ENCODE peak calls at places on chromosomes 12 and 14, in six cellular contexts. W is mucosa of descending colon; Y is COLO829; T is activated CD4-positive, CD25-positive, alpha-beta regulatory T cell treated with anti-CD3 and anti-CD28 coated beads, Interleukin-2, amount 50 U/mL, for 72 hours; H is AG20443; C is fibroblast of lung. Q is an unnamed sample.

GRCh38 chr14:89121961-89122675 is 294.9 kb downstream of the FOXN3 start:
- DNase-seq in C (no peak), W (no peak), H (no peak), T (no peak), Y (no peak), Q (no peak)

GRCh38 chr14:98130691-98131090 is 1141.3 kb downstream of the BCL11B start:
- DNase-seq in Y (no peak), C (peak; percentile 56), T (no peak), W (no peak), H (no peak), Q (no peak)

GRCh38 chr14:65223636-65224035 is 121.3 kb upstream of the MAX start:
- DNase-seq in Y (no peak), C (no peak), H (no peak), T (no peak), W (no peak), Q (no peak)

GRCh38 chr14:49957089-49957852 is 64.4 kb downstream of the ARF6 start:
- DNase-seq in W (no peak), H (no peak), Y (no peak), T (no peak), C (no peak), Q (no peak)

GRCh38 chr12:131606218-131606899 is 104.5 kb upstream of the SFSWAP start:
- DNase-seq in T (no peak), Y (no peak), H (no peak), W (no peak), C (no peak), Q (no peak)

GRCh38 chr12:67006612-67007011 is 262.5 kb upstream of the CAND1 start:
- DNase-seq in T (no peak), C (no peak), H (no peak), Y (peak; percentile 10), W (no peak), Q (no peak)

GRCh38 chr14:55117816-55118441 is 11.1 kb upstream of the LGALS3 start:
- DNase-seq in H (no peak), C (peak; percentile 49), Y (no peak), W (no peak), T (no peak), Q (no peak)

GRCh38 chr12:22467190-22467589 is 77.2 kb downstream of the C2CD5 start:
- DNase-seq in W (no peak), C (peak; percentile 73), T (no peak), Y (no peak), H (peak; percentile 13), Q (peak; percentile 90)

GRCh38 chr14:80926706-80927384 is 14.7 kb downstream of the CEP128 start:
- DNase-seq in C (peak; percentile 66), W (no peak), H (peak; percentile 51), Y (no peak), T (no peak), Q (peak; percentile 66)

GRCh38 chr14:91264151-91265150 is 19.9 kb upstream of the GPR68 start:
- DNase-seq in C (no peak), H (peak; percentile 64), T (peak; percentile 51), Y (no peak), W (no peak), Q (no peak)

GRCh38 chr14:64625363-64626232 is 75.8 kb downstream of the PPP1R36 start:
- DNase-seq in W (peak; percentile 61), Y (no peak), C (no peak), H (no peak), T (no peak), Q (no peak)

GRCh38 chr12:77042834-77043233 is 22.5 kb downstream of the E2F7 start:
- DNase-seq in C (no peak), W (no peak), Y (no peak), H (no peak), T (no peak), Q (no peak)

GRCh38 chr14:84323963-84324362 is 1206.0 kb upstream of the FLRT2 start:
- DNase-seq in H (no peak), Y (no peak), T (no peak), C (peak; percentile 19), W (no peak), Q (no peak)

GRCh38 chr12:24845615-24846014 is 103.3 kb downstream of the BCAT1 start:
- DNase-seq in W (no peak), Y (no peak), C (no peak), H (no peak), T (no peak), Q (peak; percentile 21)

GRCh38 chr14:50530794-50531193 is 1.6 kb downstream of the MAP4K5 start:
- DNase-seq in C (peak; percentile 23), T (no peak), W (no peak), Y (no peak), H (no peak), Q (no peak)

GRCh38 chr14:56809262-56810215 is 740 bp downstream of the OTX2 start:
- DNase-seq in Y (no peak), T (no peak), W (no peak), C (no peak), H (no peak), Q (no peak)

GRCh38 chr12:43309845-43310405 is 242.1 kb downstream of the ADAMTS20 start:
- DNase-seq in Y (no peak), H (peak; percentile 16), W (no peak), T (no peak), C (peak; percentile 96), Q (peak; percentile 92)

GRCh38 chr14:83463500-83464098 is 1929.9 kb upstream of the SEL1L start:
- DNase-seq in H (peak; percentile 59), C (peak; percentile 3), W (no peak), Y (peak; percentile 50), T (no peak), Q (no peak)

GRCh38 chr14:99252940-99253868 is 18.8 kb downstream of the BCL11B start:
- DNase-seq in H (no peak), W (no peak), T (peak; percentile 60), C (no peak), Y (no peak), Q (no peak)

GRCh38 chr12:1826401-1826800 is 6.0 kb downstream of the LRTM2 start:
- DNase-seq in H (no peak), T (no peak), Y (no peak), C (no peak), W (no peak), Q (no peak)

GRCh38 chr14:55339770-55340169 is 68.5 kb downstream of the FBXO34 start:
- DNase-seq in W (no peak), H (no peak), Y (no peak), C (peak; percentile 23), T (no peak), Q (no peak)

GRCh38 chr14:59918824-59919581 is 941 bp upstream of the LRRC9 start:
- DNase-seq in Y (peak; percentile 47), W (no peak), T (no peak), C (peak; percentile 45), H (peak; percentile 51), Q (no peak)

GRCh38 chr12:130253866-130254265 is 83.8 kb upstream of the PIWIL1 start:
- DNase-seq in C (no peak), T (no peak), W (no peak), H (no peak), Y (no peak), Q (no peak)

GRCh38 chr14:41604793-41605534 is 1.7 kb upstream of the LRFN5 start:
- DNase-seq in W (peak; percentile 50), Y (no peak), T (no peak), H (peak; percentile 66), C (peak; percentile 89), Q (peak; percentile 52)

GRCh38 chr12:100675432-100675831 is 101.9 kb downstream of the GAS2L3 start:
- DNase-seq in Y (no peak), H (no peak), T (no peak), W (no peak), C (peak; percentile 45), Q (peak; percentile 42)

GRCh38 chr12:8154526-8154925 is 2.3 kb upstream of the ZNF705A start:
- DNase-seq in W (no peak), H (no peak), Y (no peak), C (peak; percentile 6), T (no peak), Q (no peak)

GRCh38 chr12:30010071-30011052 is 226.6 kb upstream of the TMTC1 start:
- DNase-seq in C (peak; percentile 88), T (no peak), H (no peak), W (no peak), Y (no peak), Q (no peak)

GRCh38 chr12:127640181-127640886 is 626.6 kb upstream of the TMEM132C start:
- DNase-seq in H (peak; percentile 25), W (no peak), C (peak; percentile 98), T (no peak), Y (no peak), Q (no peak)